ENCODE peak calls at places on chromosome 2, in ten cellular contexts. C, B, T, O, P, Z, A, D, J and Q are unnamed samples.

GRCh38 chr2:100242891-100243670 is 79.2 kb downstream of the LONRF2 start:
- DNase-seq in T (no peak), B (peak; percentile 51), D (peak; percentile 55), P (peak; percentile 95), Z (peak; percentile 65), O (no peak), C (peak; percentile 70), J (peak; percentile 46), A (peak; percentile 39), Q (peak; percentile 57)

GRCh38 chr2:145421841-145422240 is 901.9 kb upstream of the ZEB2 start:
- DNase-seq in Z (peak; percentile 37), J (no peak), P (no peak), C (peak; percentile 70), A (no peak), D (no peak), B (peak; percentile 30), T (no peak), O (no peak), Q (peak; percentile 18)

GRCh38 chr2:105400138-105400540 is 1.3 kb upstream of the FHL2 start:
- DNase-seq in D (no peak), J (no peak), B (no peak), P (no peak), A (no peak), O (no peak), Z (no peak), T (no peak), C (no peak), Q (no peak)

GRCh38 chr2:183000846-183001245 is 37.4 kb downstream of the NCKAP1 start:
- DNase-seq in T (no peak), C (no peak), D (no peak), Z (no peak), P (no peak), J (no peak), A (no peak), O (no peak), B (no peak), Q (no peak)

GRCh38 chr2:79596403-79596802 is 83.6 kb downstream of the CTNNA2 start:
- DNase-seq in O (no peak), J (no peak), D (no peak), B (no peak), T (no peak), Z (no peak), A (no peak), C (no peak), P (no peak), Q (no peak)

GRCh38 chr2:235827585-235827992 is 333.7 kb downstream of the AGAP1 start:
- DNase-seq in P (no peak), O (no peak), C (no peak), T (no peak), J (no peak), D (no peak), A (peak; percentile 2), Z (peak; percentile 62), B (no peak), Q (peak; percentile 57)

GRCh38 chr2:54570925-54571694 is 115.0 kb downstream of the SPTBN1 start:
- DNase-seq in J (peak; percentile 66), D (no peak), O (peak; percentile 57), Z (peak; percentile 96), C (peak; percentile 97), P (no peak), T (no peak), A (peak; percentile 90), B (peak; percentile 95), Q (peak; percentile 94)

GRCh38 chr2:220814441-220814840 is 757.7 kb downstream of the EPHA4 start:
- DNase-seq in C (no peak), O (no peak), D (no peak), P (no peak), J (no peak), Z (no peak), A (no peak), B (no peak), T (no peak), Q (no peak)

DNA sequence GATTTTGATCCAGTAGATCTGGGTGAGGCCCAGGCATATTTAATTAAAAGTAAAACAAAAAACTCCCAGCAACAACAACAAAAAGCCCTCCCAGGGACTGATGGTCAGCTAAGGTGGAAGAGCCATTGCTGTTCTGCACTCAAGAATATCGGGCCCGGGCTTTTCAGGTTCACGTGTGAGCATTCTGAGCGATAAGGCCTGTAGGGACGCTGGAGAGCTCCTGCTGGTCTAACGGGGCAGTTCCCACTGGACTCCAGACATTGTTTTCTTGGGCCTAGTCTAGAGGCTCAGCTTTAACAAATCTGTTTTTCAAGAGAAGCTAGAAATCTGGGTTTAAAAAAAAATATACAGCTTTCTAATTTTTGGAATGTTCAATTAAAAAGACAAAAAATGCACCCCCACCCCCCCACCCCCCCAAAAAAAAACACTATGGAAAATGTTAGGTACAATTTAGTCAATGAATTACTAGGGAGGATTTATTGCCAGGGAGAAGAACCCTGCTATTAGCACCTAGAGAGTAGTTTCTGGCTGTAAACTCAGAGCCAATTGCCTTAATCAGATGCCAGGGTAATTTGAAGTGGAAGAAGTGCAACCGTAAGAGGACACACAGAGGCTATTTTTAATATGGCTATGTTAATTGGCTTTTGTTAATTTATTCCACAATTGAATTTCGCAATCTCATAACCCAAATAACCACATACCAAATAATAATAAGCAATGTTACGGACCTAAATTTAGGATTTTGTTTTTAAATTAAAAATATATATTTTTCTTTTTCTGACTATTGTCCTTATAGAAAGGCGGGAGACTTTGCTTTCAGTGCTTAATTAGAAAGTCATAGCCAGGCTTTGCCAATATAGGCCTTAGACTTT is 78.9 kb downstream of the MAP4K4 start:
- DNase-seq in O (no peak), Z (peak; percentile 56), J (no peak), P (peak; percentile 79), C (no peak), T (no peak), D (no peak), B (no peak), A (no peak), Q (peak; percentile 30)
- TF ChIP-seq CTCF in O (no peak), Z (peak; percentile 66), J (no peak), P (peak; percentile 72), C (peak; percentile 22), T (peak; percentile 35), D (no peak), B (no peak), A (peak; percentile 30), Q (peak; percentile 54)

GRCh38 chr2:239926587-239927234 is 98.4 kb downstream of the NDUFA10 start:
- DNase-seq in B (no peak), T (no peak), P (no peak), J (no peak), C (peak; percentile 38), D (peak; percentile 21), Z (peak; percentile 13), A (no peak), O (no peak), Q (no peak)

GRCh38 chr2:239929504-239929903 is 95.6 kb downstream of the NDUFA10 start:
- DNase-seq in D (peak; percentile 26), O (no peak), Z (no peak), J (no peak), P (peak; percentile 36), A (no peak), T (no peak), C (no peak), B (no peak), Q (no peak)

GRCh38 chr2:239928457-239929350 is 96.4 kb downstream of the NDUFA10 start:
- DNase-seq in J (peak; percentile 10), T (no peak), Z (no peak), A (no peak), C (no peak), B (no peak), O (no peak), P (peak; percentile 64), D (peak; percentile 92), Q (no peak)

GRCh38 chr2:239930378-239930777 is 94.8 kb downstream of the NDUFA10 start:
- DNase-seq in A (no peak), O (peak; percentile 11), Z (no peak), C (no peak), J (peak; percentile 12), P (peak; percentile 28), B (no peak), D (peak; percentile 25), T (no peak), Q (no peak)

GRCh38 chr2:239927424-239927981 is 97.6 kb downstream of the NDUFA10 start:
- DNase-seq in O (no peak), Z (peak; percentile 78), J (peak; percentile 11), P (peak; percentile 48), D (peak; percentile 54), B (peak; percentile 72), A (peak; percentile 78), T (peak; percentile 49), C (peak; percentile 93), Q (peak; percentile 63)
- H3K4me3 ChIP-seq in O (no peak overlapping the region), Z (no peak overlapping the region), J (no peak overlapping the region), P (no peak overlapping the region), D (peak overlapping the region; percentile 52), B (peak overlapping the region; percentile 5), A (no peak overlapping the region), T (no peak overlapping the region), C (no peak overlapping the region), Q (no peak overlapping the region)

GRCh38 chr2:186592137-186592875 is 2.5 kb downstream of the ITGAV start:
- DNase-seq in O (no peak), J (no peak), C (peak; percentile 32), T (no peak), Z (no peak), D (no peak), A (no peak), P (no peak), B (no peak), Q (peak; percentile 24)

GRCh38 chr2:186588421-186588820 is 1.4 kb upstream of the ITGAV start:
- DNase-seq in B (no peak), T (no peak), D (no peak), P (no peak), O (no peak), A (no peak), J (no peak), C (no peak), Z (no peak), Q (no peak)

GRCh38 chr2:186588940-186589732 is 720 bp upstream of the ITGAV start:
- DNase-seq in D (no peak), J (no peak), B (no peak), P (no peak), Z (no peak), O (no peak), C (no peak), T (no peak), A (no peak), Q (peak; percentile 43)

GRCh38 chr2:186590538-186591441 is 934 bp downstream of the ITGAV start:
- DNase-seq in D (no peak), J (peak; percentile 29), C (peak; percentile 45), A (no peak), P (peak; percentile 82), O (no peak), B (no peak), T (no peak), Z (peak; percentile 86), Q (peak; percentile 76)

GRCh38 chr2:186589733-186590537 is at the start of gene ITGAV:
- DNase-seq in O (peak; percentile 93), A (no peak), J (peak; percentile 93), P (peak; percentile 97), Z (peak; percentile 94), C (peak; percentile 88), B (peak; percentile 87), D (peak; percentile 56), T (peak; percentile 65), Q (peak; percentile 85)
- TF ChIP-seq CTCF in O (no peak), A (no peak), J (peak; percentile 18), P (peak; percentile 38), Z (peak; percentile 11), C (no peak), B (no peak), D (no peak), T (no peak), Q (no peak)

GRCh38 chr2:201448701-201449100 is 2.6 kb downstream of the TRAK2 start:
- DNase-seq in A (no peak), P (no peak), Z (no peak), D (no peak), J (no peak), O (no peak), C (no peak), B (no peak), T (no peak), Q (no peak)

GRCh38 chr2:201441409-201441808 is 9.8 kb downstream of the TRAK2 start:
- DNase-seq in P (no peak), O (no peak), D (no peak), T (no peak), C (no peak), J (no peak), Z (no peak), B (no peak), A (no peak), Q (no peak)

GRCh38 chr2:201448067-201448466 is 3.2 kb downstream of the TRAK2 start:
- DNase-seq in B (no peak), J (no peak), O (no peak), A (no peak), C (no peak), P (no peak), Z (no peak), D (no peak), T (no peak), Q (no peak)

GRCh38 chr2:201447116-201447515 is 4.1 kb downstream of the TRAK2 start:
- DNase-seq in B (no peak), D (no peak), A (no peak), J (no peak), T (no peak), Z (no peak), C (no peak), O (no peak), P (no peak), Q (no peak)

GRCh38 chr2:201444676-201445441 is 6.4 kb downstream of the TRAK2 start:
- DNase-seq in Z (no peak), B (peak; percentile 68), A (no peak), J (no peak), C (no peak), O (no peak), D (no peak), P (no peak), T (no peak), Q (peak; percentile 37)
- H3K4me3 ChIP-seq in Z (no peak overlapping the region), B (no peak overlapping the region), A (no peak overlapping the region), J (no peak overlapping the region), C (no peak overlapping the region), O (no peak overlapping the region), D (no peak overlapping the region), P (no peak overlapping the region), T (no peak overlapping the region), Q (no peak overlapping the region)